ENCODE peak calls at places on chromosome X, in six cellular contexts. M is choroid plexus epithelial cell; E is NCI-H345; J is stimulated activated CD8-positive, alpha-beta memory T cell treated with anti-CD3 and anti-CD28 coated beads, Interleukin-2, amount 100 ng/mL, for 48 hours; T is activated T-helper 1 cell treated with anti-CD3 and anti-CD28 coated beads, Interleukin-2, amount 50 U/mL, for 16 hours; X is GM19239. B is an unnamed sample.

GRCh38 chrX:75746891-75747639 is 38.0 kb downstream of the MAGEE2 start:
- DNase-seq in M (peak), E (peak), J (peak), T (no peak), X (peak), B (peak)

GRCh38 chrX:44017726-44018125 is 44.5 kb upstream of the NDP start:
- DNase-seq in M (no peak), E (no peak), J (no peak), T (no peak), X (no peak), B (no peak)

GRCh38 chrX:134737061-134737460 is 78.8 kb upstream of the PLAC1 start:
- DNase-seq in M (no peak), E (no peak), J (no peak), T (no peak), X (no peak), B (no peak)

GRCh38 chrX:68257015-68257414 is 176.3 kb downstream of the OPHN1 start:
- DNase-seq in M (no peak), E (no peak), J (no peak), T (no peak), X (no peak), B (no peak)

GRCh38 chrX:73289039-73289438 is 74.4 kb upstream of the NAP1L2 start:
- DNase-seq in M (no peak), E (no peak), J (no peak), T (no peak), X (no peak), B (no peak)

GRCh38 chrX:142804085-142804484 is 221.6 kb upstream of the SPANXN4 start:
- DNase-seq in M (no peak), E (no peak), J (peak), T (no peak), X (no peak), B (no peak)

GRCh38 chrX:150569155-150569477 is 695 bp downstream of the MTM1 start:
- DNase-seq in M (peak), E (no peak), J (no peak), T (no peak), X (no peak), B (no peak)

GRCh38 chrX:130975947-130976346 is 72.9 kb upstream of the ENOX2 start:
- DNase-seq in M (peak), E (peak), J (no peak), T (no peak), X (no peak), B (peak)

GRCh38 chrX:131901581-131901980 is 121.5 kb upstream of the STK26 start:
- DNase-seq in M (no peak), E (no peak), J (no peak), T (no peak), X (no peak), B (no peak)

B was measured in astrocyte of the hippocampus.